ENCODE peak calls at places on chromosomes 1 and 21, in five cellular contexts. S is HTR-8/SVneo; Y is neural crest cell; L is CD4-positive, alpha-beta T cell; V is kidney tubule cell. U is an unnamed sample.

GRCh38 chr1:12142141-12142823 is 24.5 kb upstream of the TNFRSF1B start:
- DNase-seq in S (no peak), L (no peak), V (no peak), Y (no peak), U (no peak)

GRCh38 chr1:198607714-198608113 is 31.1 kb upstream of the PTPRC start:
- DNase-seq in L (no peak), V (no peak), Y (no peak), S (peak), U (peak)

GRCh38 chr1:57423135-57424131 is at the start of gene DAB1:
- DNase-seq in L (no peak), S (no peak), V (peak), Y (peak), U (no peak)

GRCh38 chr1:103265551-103265950 is 157.2 kb upstream of the COL11A1 start:
- DNase-seq in Y (no peak), L (no peak), V (no peak), S (no peak), U (no peak)

GRCh38 chr21:15514073-15514946 is 215.5 kb upstream of the USP25 start:
- DNase-seq in S (no peak), Y (no peak), L (peak), V (no peak), U (no peak)

GRCh38 chr1:39795651-39796050 is 7.0 kb upstream of the BMP8B start:
- DNase-seq in Y (no peak), S (no peak), L (no peak), V (no peak), U (no peak)

GRCh38 chr1:201565024-201565730 is 26.2 kb downstream of the NAV1 start:
- DNase-seq in S (no peak), Y (no peak), V (no peak), L (no peak), U (no peak)

GRCh38 chr1:178294654-178295053 is 200.8 kb downstream of the RASAL2 start:
- DNase-seq in L (no peak), V (no peak), Y (no peak), S (no peak), U (no peak)

GRCh38 chr1:40421694-40422384 is 28.4 kb upstream of the ZFP69B start:
- DNase-seq in Y (no peak), V (no peak), S (no peak), L (no peak), U (peak)

GRCh38 chr1:76942549-76942948 is 75.3 kb downstream of the ST6GALNAC5 start:
- DNase-seq in S (no peak), Y (no peak), L (no peak), V (no peak), U (no peak)

U was measured in PC-3.